ENCODE peak calls at places on chromosomes 2 and 18, in six cellular contexts. S is GM10248; B is activated naive CD4-positive, alpha-beta T cell treated with Interleukin-2 at 50 U/mL for 16 hours; J is bronchial epithelial cell; F is HT1080; M is HEK293T. Z is an unnamed sample.

GRCh38 chr2:24969784-24970183 is 2.0 kb downstream of the DNAJC27 start:
- DNase-seq in S (no peak), B (no peak), J (no peak), F (no peak), M (no peak), Z (no peak)

GRCh38 chr2:43075906-43076585 is 150.4 kb downstream of the ZFP36L2 start:
- DNase-seq in S (no peak), B (no peak), J (peak), F (peak), M (no peak), Z (no peak)

GRCh38 chr2:191635333-191636234 is 42.4 kb upstream of the NABP1 start:
- DNase-seq in S (peak), B (no peak), J (no peak), F (peak), M (no peak), Z (peak)

GRCh38 chr2:1360132-1360531 is 53.1 kb upstream of the TPO start:
- DNase-seq in S (no peak), B (no peak), J (no peak), F (no peak), M (no peak), Z (no peak)

GRCh38 chr2:237475704-237476107 is 11.3 kb upstream of the MLPH start:
- DNase-seq in S (no peak), B (peak), J (peak), F (peak), M (no peak), Z (peak)

GRCh38 chr2:32248299-32248698 is 16.4 kb downstream of the NLRC4 start:
- DNase-seq in S (no peak), B (no peak), J (no peak), F (no peak), M (no peak), Z (no peak)

GRCh38 chr2:44940053-44940494 is 1.4 kb upstream of the SIX3 start:
- DNase-seq in S (no peak), B (no peak), J (no peak), F (no peak), M (no peak), Z (no peak)

GRCh38 chr18:56615738-56616520 is 22.5 kb downstream of the TXNL1 start:
- DNase-seq in S (no peak), B (no peak), J (no peak), F (no peak), M (no peak), Z (no peak)

GRCh38 chr2:183059561-183059960 is 19.0 kb upstream of the DUSP19 start:
- DNase-seq in S (no peak), B (no peak), J (peak), F (peak), M (no peak), Z (peak)

GRCh38 chr2:216695401-216695821 is at the start of gene IGFBP5:
- DNase-seq in S (no peak), B (no peak), J (peak), F (peak), M (peak), Z (no peak)

GRCh38 chr18:76429262-76430126 is 65.5 kb downstream of the ZNF516 start:
- DNase-seq in S (no peak), B (no peak), J (peak), F (no peak), M (no peak), Z (no peak)

GRCh38 chr2:216221806-216222205 is 112.7 kb downstream of the XRCC5 start:
- DNase-seq in S (no peak), B (no peak), J (peak), F (peak), M (no peak), Z (peak)

GRCh38 chr18:51391731-51392130 is 194.2 kb upstream of the MEX3C start:
- DNase-seq in S (no peak), B (no peak), J (no peak), F (no peak), M (no peak), Z (no peak)

GRCh38 chr2:231785822-231786176 is 446 bp upstream of the COPS7B start:
- DNase-seq in S (no peak), B (no peak), J (no peak), F (no peak), M (no peak), Z (no peak)

GRCh38 chr2:7736646-7737305 is 819.6 kb downstream of the RNF144A start:
- DNase-seq in S (no peak), B (no peak), J (peak), F (peak), M (no peak), Z (no peak)

GRCh38 chr2:220590476-220590875 is 963.0 kb downstream of the SLC4A3 start:
- DNase-seq in S (no peak), B (no peak), J (peak), F (no peak), M (no peak), Z (no peak)

GRCh38 chr2:100281521-100282438 is 40.5 kb downstream of the LONRF2 start:
- DNase-seq in S (no peak), B (no peak), J (no peak), F (no peak), M (no peak), Z (no peak)

GRCh38 chr2:197145471-197146056 is 165.0 kb downstream of the ANKRD44 start:
- DNase-seq in S (peak), B (no peak), J (peak), F (no peak), M (no peak), Z (no peak)

GRCh38 chr2:10620481-10620880 is 69.3 kb downstream of the NOL10 start:
- DNase-seq in S (no peak), B (no peak), J (peak), F (peak), M (no peak), Z (no peak)

GRCh38 chr2:29519996-29520395 is 401.4 kb downstream of the ALK start:
- DNase-seq in S (no peak), B (no peak), J (peak), F (no peak), M (no peak), Z (no peak)

GRCh38 chr2:55923091-55923977 is at the start of gene EFEMP1:
- DNase-seq in S (peak), B (no peak), J (peak), F (peak), M (peak), Z (no peak)

GRCh38 chr2:145094353-145094752 is 574.4 kb upstream of the ZEB2 start:
- DNase-seq in S (no peak), B (no peak), J (no peak), F (no peak), M (no peak), Z (no peak)